ENCODE peak calls at places on chromosomes 11 and 22, in seven cellular contexts. C is GM13976, W is ovary, A is RWPE1, B is brain microvascular endothelial cell, V is heart right ventricle, M is astrocyte of the cerebellum. R is an unnamed sample.

GRCh38 chr11:75481602-75482309 is 44.0 kb downstream of the GDPD5 start:
- DNase-seq in C (no peak), W (no peak), A (no peak), B (no peak), V (no peak), M (no peak), R (no peak)

GRCh38 chr11:122505304-122506006 is 150.1 kb upstream of the UBASH3B start:
- DNase-seq in C (peak), W (peak), A (peak), B (peak), V (peak), M (peak), R (peak)

GRCh38 chr11:69372589-69373250 is 78.8 kb downstream of the MYEOV start:
- DNase-seq in C (no peak), W (no peak), A (no peak), B (no peak), V (peak), M (no peak), R (no peak)

GRCh38 chr11:47185305-47186075 is 744 bp downstream of the PACSIN3 start:
- DNase-seq in C (no peak), W (peak), A (peak), B (peak), V (peak), M (no peak), R (no peak)

GRCh38 chr11:18956630-18957029 is 17.4 kb upstream of the MRGPRX1 start:
- DNase-seq in C (no peak), W (no peak), A (no peak), B (no peak), V (no peak), M (no peak), R (no peak)

GRCh38 chr11:8597182-8597581 is 3.2 kb upstream of the STK33 start:
- DNase-seq in C (no peak), W (no peak), A (no peak), B (peak), V (no peak), M (peak), R (no peak)

GRCh38 chr11:102118937-102119336 is 8.7 kb downstream of the YAP1 start:
- DNase-seq in C (no peak), W (no peak), A (no peak), B (no peak), V (no peak), M (no peak), R (no peak)

GRCh38 chr11:70068345-70068744 is 9.8 kb upstream of the ANO1 start:
- DNase-seq in C (no peak), W (no peak), A (no peak), B (no peak), V (no peak), M (no peak), R (no peak)

GRCh38 chr11:43943931-43944751 is 1.7 kb downstream of the C11orf96 start:
- DNase-seq in C (no peak), W (peak), A (peak), B (peak), V (no peak), M (no peak), R (no peak)

GRCh38 chr22:33922268-33922667 is 2.0 kb upstream of the LARGE1 start:
- DNase-seq in C (no peak), W (peak), A (no peak), B (peak), V (peak), M (no peak), R (no peak)

GRCh38 chr11:7787239-7787638 is 9.5 kb downstream of the OR5P2 start:
- DNase-seq in C (no peak), W (no peak), A (no peak), B (no peak), V (no peak), M (no peak), R (no peak)

GRCh38 chr11:113668255-113668654 is 37.9 kb downstream of the TMPRSS5 start:
- DNase-seq in C (no peak), W (no peak), A (no peak), B (no peak), V (no peak), M (no peak), R (no peak)

GRCh38 chr11:97557399-97557798 is 1167.6 kb downstream of the JRKL start:
- DNase-seq in C (no peak), W (no peak), A (no peak), B (peak), V (no peak), M (no peak), R (no peak)

GRCh38 chr22:40051322-40051721 is 56.6 kb downstream of the FAM83F start:
- DNase-seq in C (no peak), W (no peak), A (no peak), B (no peak), V (no peak), M (no peak), R (no peak)

GRCh38 chr11:34492806-34493414 is 20.7 kb downstream of the ELF5 start:
- DNase-seq in C (peak), W (peak), A (peak), B (peak), V (peak), M (peak), R (peak)

GRCh38 chr22:50292643-50293440 is 14.6 kb downstream of the PLXNB2 start:
- DNase-seq in C (no peak), W (no peak), A (no peak), B (no peak), V (no peak), M (no peak), R (no peak)

GRCh38 chr11:110438017-110438416 is 8.3 kb downstream of the FDX1 start:
- DNase-seq in C (no peak), W (no peak), A (no peak), B (no peak), V (no peak), M (no peak), R (no peak)

DNA sequence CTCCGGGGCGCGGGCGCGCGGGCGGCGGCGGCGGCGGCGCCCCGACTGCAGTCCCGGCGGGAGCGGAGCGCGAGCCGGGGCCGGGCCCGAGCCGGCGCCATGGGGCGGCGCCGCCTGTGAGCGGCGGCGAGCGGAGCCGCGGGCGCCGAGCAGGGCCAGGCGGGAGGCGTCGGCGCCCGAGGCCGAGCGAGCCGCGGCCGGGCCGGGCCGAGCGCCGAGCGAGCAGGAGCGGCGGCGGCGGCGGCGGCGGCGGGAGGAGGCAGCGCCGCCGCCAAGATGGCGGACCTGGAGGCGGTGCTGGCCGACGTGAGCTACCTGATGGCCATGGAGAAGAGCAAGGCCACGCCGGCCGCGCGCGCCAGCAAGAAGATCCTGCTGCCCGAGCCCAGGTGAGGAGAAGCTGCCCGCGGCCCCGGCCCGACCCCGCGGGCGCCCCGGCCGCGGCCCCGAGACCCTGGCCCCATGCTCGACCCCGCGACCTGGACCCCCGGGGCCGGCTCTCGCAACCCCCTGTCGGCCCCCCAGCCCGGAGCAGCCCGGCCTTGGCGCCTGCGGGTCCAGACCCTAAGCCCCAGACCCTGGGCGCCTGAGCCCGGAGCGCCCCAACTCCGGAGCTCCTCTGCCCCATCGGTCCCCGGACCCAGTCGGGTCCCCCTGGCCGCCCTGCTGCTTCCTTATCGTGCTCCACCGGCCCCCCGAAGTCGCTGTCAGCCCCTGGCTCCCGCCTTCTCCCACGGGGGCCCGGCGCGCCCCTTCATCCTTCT is at the start of gene GRK2:
- DNase-seq in C (peak), W (peak), A (no peak), B (no peak), V (no peak), M (no peak), R (no peak)
- TF ChIP-seq CTCF in C (no peak), W (no peak), A (no peak), B (no peak), V (no peak), M (no peak), R (no peak)

GRCh38 chr22:45104313-45104712 is 59.4 kb upstream of the NUP50 start:
- DNase-seq in C (no peak), W (no peak), A (no peak), B (no peak), V (no peak), M (no peak), R (no peak)

GRCh38 chr22:45102896-45103420 is 60.8 kb upstream of the NUP50 start:
- DNase-seq in C (no peak), W (no peak), A (no peak), B (no peak), V (no peak), M (no peak), R (no peak)

GRCh38 chr22:45099961-45100360 is 63.8 kb upstream of the NUP50 start:
- DNase-seq in C (no peak), W (no peak), A (no peak), B (no peak), V (no peak), M (no peak), R (no peak)

GRCh38 chr22:45103756-45104155 is 60.0 kb upstream of the NUP50 start:
- DNase-seq in C (no peak), W (no peak), A (no peak), B (no peak), V (no peak), M (no peak), R (no peak)

GRCh38 chr22:45101828-45102227 is 61.9 kb upstream of the NUP50 start:
- DNase-seq in C (peak), W (peak), A (peak), B (peak), V (peak), M (no peak), R (peak)
- TF ChIP-seq CTCF in C (peak), W (no peak), A (peak), B (peak), V (no peak), M (peak), R (peak)

DNA sequence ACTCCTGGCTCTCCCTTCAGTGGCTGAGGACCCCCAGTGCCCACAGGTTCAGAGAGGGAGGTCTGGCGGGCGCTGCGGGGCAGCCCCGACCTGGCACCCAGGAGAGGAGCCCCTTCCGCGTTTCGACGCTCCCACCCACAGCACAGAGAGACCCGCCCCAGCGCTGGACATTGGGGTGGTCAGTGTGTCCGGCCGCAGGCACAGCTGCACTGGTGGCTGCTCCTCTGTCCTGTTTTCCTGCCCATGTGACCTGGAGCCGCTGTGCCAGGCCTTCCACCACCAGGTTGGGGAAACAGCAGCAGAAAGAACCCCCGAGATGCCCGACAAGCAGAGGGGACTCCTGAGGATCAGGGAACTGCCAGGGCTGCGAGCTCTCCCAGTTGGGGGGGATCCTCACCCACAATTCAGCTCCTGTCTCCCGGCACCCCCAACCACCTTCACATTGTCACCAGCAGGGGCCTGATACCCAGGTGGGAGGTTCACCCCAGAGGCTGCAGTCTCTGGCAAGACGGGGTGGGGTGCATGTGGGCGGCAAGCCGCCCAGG is 13.6 kb downstream of the KRTAP5-5 start:
- DNase-seq in C (no peak), W (no peak), A (no peak), B (no peak), V (no peak), M (no peak), R (no peak)
- TF ChIP-seq CTCF in C (no peak), W (no peak), A (no peak), B (no peak), V (no peak), M (no peak), R (no peak)

GRCh38 chr11:67420646-67421420 is 5.4 kb downstream of the CARNS1 start:
- DNase-seq in C (peak), W (peak), A (peak), B (peak), V (peak), M (peak), R (peak)
- TF ChIP-seq CTCF in C (no peak), W (no peak), A (no peak), B (no peak), V (no peak), M (no peak), R (no peak)

GRCh38 chr11:15985863-15986139 is 370.5 kb downstream of the SOX6 start:
- DNase-seq in C (no peak), W (no peak), A (no peak), B (no peak), V (no peak), M (no peak), R (no peak)

GRCh38 chr11:15991174-15991655 is 365.1 kb downstream of the SOX6 start:
- DNase-seq in C (no peak), W (no peak), A (no peak), B (no peak), V (no peak), M (no peak), R (no peak)

GRCh38 chr11:15987044-15987443 is 369.3 kb downstream of the SOX6 start:
- DNase-seq in C (no peak), W (no peak), A (no peak), B (no peak), V (no peak), M (no peak), R (no peak)

GRCh38 chr11:15989685-15990084 is 366.7 kb downstream of the SOX6 start:
- DNase-seq in C (no peak), W (no peak), A (no peak), B (no peak), V (no peak), M (no peak), R (no peak)

DNA sequence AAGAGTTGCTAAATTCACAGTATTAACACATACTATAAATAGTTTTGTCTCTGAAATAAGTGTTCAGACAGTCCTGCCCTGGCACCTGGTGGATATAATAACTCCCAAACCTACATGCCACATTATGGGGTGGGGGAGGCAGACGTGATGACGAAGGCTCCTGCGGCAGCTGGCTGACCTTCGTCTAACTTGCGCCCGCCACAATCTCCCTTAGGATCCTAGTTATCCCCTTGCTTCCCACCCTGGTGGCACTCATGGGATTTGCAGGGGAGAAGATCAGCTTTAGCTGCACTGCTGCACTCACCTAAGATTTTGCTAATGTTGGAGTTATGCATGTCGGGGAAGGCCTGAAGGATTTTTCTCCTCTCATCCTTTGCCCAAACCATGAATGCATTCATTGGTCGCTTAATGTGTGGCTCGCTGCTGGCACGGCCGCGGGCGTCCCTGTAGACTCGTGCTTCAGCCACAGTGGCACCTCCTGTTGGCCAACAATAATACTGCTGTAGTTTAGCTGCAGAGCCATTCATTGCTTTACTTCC is 367.6 kb downstream of the SOX6 start:
- DNase-seq in C (no peak), W (no peak), A (no peak), B (no peak), V (no peak), M (no peak), R (no peak)
- TF ChIP-seq CTCF in C (no peak), W (no peak), A (no peak), B (peak), V (no peak), M (peak), R (no peak)

GRCh38 chr22:31077681-31078080 is 3.4 kb upstream of the SMTN start:
- DNase-seq in C (no peak), W (no peak), A (no peak), B (no peak), V (no peak), M (no peak), R (no peak)
- TF ChIP-seq CTCF in C (no peak), W (no peak), A (no peak), B (no peak), V (no peak), M (no peak), R (no peak)

GRCh38 chr22:48781391-48781790 is 1046.3 kb downstream of the BRD1 start:
- DNase-seq in C (peak), W (no peak), A (no peak), B (no peak), V (no peak), M (no peak), R (no peak)

GRCh38 chr22:48782326-48782725 is 1045.3 kb downstream of the BRD1 start:
- DNase-seq in C (peak), W (no peak), A (no peak), B (no peak), V (no peak), M (no peak), R (no peak)

GRCh38 chr22:48781868-48782267 is 1045.8 kb downstream of the BRD1 start:
- DNase-seq in C (peak), W (no peak), A (no peak), B (no peak), V (no peak), M (no peak), R (no peak)

GRCh38 chr22:48783821-48784266 is 1043.8 kb downstream of the BRD1 start:
- DNase-seq in C (peak), W (no peak), A (no peak), B (no peak), V (no peak), M (no peak), R (no peak)

GRCh38 chr22:48782817-48783511 is 1044.7 kb downstream of the BRD1 start:
- DNase-seq in C (peak), W (no peak), A (no peak), B (no peak), V (no peak), M (no peak), R (no peak)
- TF ChIP-seq CTCF in C (no peak), W (no peak), A (no peak), B (no peak), V (no peak), M (peak), R (no peak)

DNA sequence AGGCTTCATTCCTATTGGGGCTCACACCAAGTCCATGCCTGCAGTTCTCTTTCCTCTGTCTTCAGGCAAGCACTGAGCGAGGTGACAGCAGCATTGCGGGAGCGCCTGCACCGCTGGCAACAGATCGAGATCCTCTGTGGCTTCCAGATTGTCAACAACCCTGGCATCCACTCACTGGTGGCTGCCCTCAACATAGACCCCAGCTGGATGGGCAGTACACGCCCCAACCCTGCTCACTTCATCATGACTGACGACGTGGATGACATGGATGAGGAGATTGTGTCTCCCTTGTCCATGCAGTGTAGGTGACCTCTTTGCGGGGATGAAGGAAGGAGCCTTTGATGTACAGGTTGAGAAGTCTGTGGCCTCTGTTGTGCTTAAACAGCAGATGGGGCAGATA is 11.4 kb upstream of the RRM1 start:
- DNase-seq in C (no peak), W (no peak), A (no peak), B (no peak), V (no peak), M (no peak), R (no peak)
- TF ChIP-seq CTCF in C (no peak), W (no peak), A (no peak), B (no peak), V (no peak), M (no peak), R (no peak)

GRCh38 chr22:20083157-20083890 is 3.3 kb downstream of the DGCR8 start:
- DNase-seq in C (no peak), W (no peak), A (no peak), B (no peak), V (no peak), M (no peak), R (no peak)

GRCh38 chr22:20083891-20084546 is 4.0 kb downstream of the DGCR8 start:
- DNase-seq in C (no peak), W (no peak), A (no peak), B (no peak), V (no peak), M (no peak), R (no peak)

GRCh38 chr22:20085651-20086050 is 5.6 kb downstream of the DGCR8 start:
- DNase-seq in C (no peak), W (no peak), A (no peak), B (no peak), V (no peak), M (no peak), R (no peak)

GRCh38 chr22:20086101-20086599 is 6.1 kb downstream of the DGCR8 start:
- DNase-seq in C (no peak), W (no peak), A (no peak), B (no peak), V (no peak), M (no peak), R (no peak)

GRCh38 chr22:20084547-20085413 is 4.7 kb downstream of the DGCR8 start:
- DNase-seq in C (no peak), W (no peak), A (no peak), B (no peak), V (no peak), M (no peak), R (no peak)
- TF ChIP-seq CTCF in C (no peak), W (no peak), A (peak), B (peak), V (no peak), M (peak), R (peak)

DNA sequence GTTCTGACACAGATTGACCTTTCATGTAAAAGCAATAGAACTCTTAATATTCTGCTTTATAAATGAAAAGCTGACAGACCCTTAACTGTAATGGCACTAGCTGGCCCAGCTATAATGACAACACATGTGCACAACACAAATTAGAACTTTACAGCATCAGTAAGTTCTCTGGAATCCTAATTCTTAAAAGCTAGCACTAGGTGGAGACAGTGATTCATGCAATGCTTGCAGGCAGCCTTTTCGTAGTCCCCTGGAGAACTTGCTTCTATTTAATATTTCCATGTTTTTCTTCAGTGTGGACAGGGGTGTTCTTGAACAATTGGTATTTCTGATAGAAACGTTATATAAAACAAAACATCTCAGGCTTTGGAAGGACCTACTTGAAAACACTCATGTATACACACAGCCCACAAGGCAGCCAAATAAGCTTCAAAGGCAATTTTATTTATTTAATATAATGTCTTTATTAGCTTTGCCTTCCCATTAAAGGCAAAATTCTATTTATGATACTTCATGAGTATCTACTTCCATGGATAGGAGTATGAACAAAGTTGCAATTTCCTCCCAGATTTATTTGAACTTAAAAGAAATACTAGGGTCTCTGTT is 374.3 kb upstream of the MPPED2 start:
- DNase-seq in C (no peak), W (no peak), A (peak), B (peak), V (no peak), M (peak), R (peak)
- TF ChIP-seq CTCF in C (no peak), W (no peak), A (peak), B (peak), V (peak), M (peak), R (peak)